ENCODE peak calls at places on chromosome 7, in seven cellular contexts. One of them, this sample, is unnamed.
A peak's percentile ranks its signal among the peaks of the same experiment; 100 is the strongest.

GRCh38 chr7:17150018-17150417 is 148.4 kb upstream of the AHR start:
- DNase-seq in GM06990: peak; percentile 57
- DNase-seq in CD8-positive, alpha-beta memory T cell: no peak
- DNase-seq in LNCaP clone FGC: no peak
- DNase-seq in left ventricle myocardium inferior: no peak
- DNase-seq in cardiac muscle cell: no peak
- DNase-seq in effector memory CD4-positive, alpha-beta T cell: no peak
- DNase-seq in this sample: no peak

GRCh38 chr7:48643420-48644013 is 280.8 kb upstream of the CDC14C start:
- DNase-seq in cardiac muscle cell: peak; percentile 49
- DNase-seq in left ventricle myocardium inferior: no peak
- DNase-seq in GM06990: no peak
- DNase-seq in LNCaP clone FGC: peak; percentile 4
- DNase-seq in effector memory CD4-positive, alpha-beta T cell: no peak
- DNase-seq in CD8-positive, alpha-beta memory T cell: no peak
- DNase-seq in this sample: no peak

GRCh38 chr7:40865441-40866233 is 730.8 kb downstream of the SUGCT start:
- DNase-seq in LNCaP clone FGC: no peak
- DNase-seq in left ventricle myocardium inferior: no peak
- DNase-seq in cardiac muscle cell: no peak
- DNase-seq in CD8-positive, alpha-beta memory T cell: no peak
- DNase-seq in GM06990: no peak
- DNase-seq in effector memory CD4-positive, alpha-beta T cell: no peak
- DNase-seq in this sample: no peak

GRCh38 chr7:44082541-44083207 is 344 bp upstream of the POLM start:
- DNase-seq in effector memory CD4-positive, alpha-beta T cell: peak; percentile 97
- DNase-seq in left ventricle myocardium inferior: peak; percentile 99
- DNase-seq in CD8-positive, alpha-beta memory T cell: peak; percentile 97
- DNase-seq in LNCaP clone FGC: peak; percentile 96
- DNase-seq in GM06990: no peak
- DNase-seq in cardiac muscle cell: peak; percentile 100
- DNase-seq in this sample: peak; percentile 99

GRCh38 chr7:95066736-95067530 is 159.5 kb downstream of the PPP1R9A start:
- DNase-seq in CD8-positive, alpha-beta memory T cell: no peak
- DNase-seq in LNCaP clone FGC: peak; percentile 56
- DNase-seq in effector memory CD4-positive, alpha-beta T cell: no peak
- DNase-seq in cardiac muscle cell: no peak
- DNase-seq in GM06990: no peak
- DNase-seq in left ventricle myocardium inferior: no peak
- DNase-seq in this sample: no peak

GRCh38 chr7:15577600-15577999 is 15.8 kb upstream of the AGMO start:
- DNase-seq in effector memory CD4-positive, alpha-beta T cell: no peak
- DNase-seq in GM06990: no peak
- DNase-seq in cardiac muscle cell: no peak
- DNase-seq in left ventricle myocardium inferior: no peak
- DNase-seq in CD8-positive, alpha-beta memory T cell: no peak
- DNase-seq in LNCaP clone FGC: no peak
- DNase-seq in this sample: no peak

GRCh38 chr7:139598642-139599041 is 75.2 kb downstream of the CLEC2L start:
- DNase-seq in left ventricle myocardium inferior: no peak
- DNase-seq in GM06990: no peak
- DNase-seq in LNCaP clone FGC: peak; percentile 81
- DNase-seq in cardiac muscle cell: no peak
- DNase-seq in CD8-positive, alpha-beta memory T cell: no peak
- DNase-seq in effector memory CD4-positive, alpha-beta T cell: no peak
- DNase-seq in this sample: no peak

GRCh38 chr7:4245866-4246470 is 436.1 kb upstream of the FOXK1 start:
- DNase-seq in cardiac muscle cell: no peak
- DNase-seq in GM06990: no peak
- DNase-seq in left ventricle myocardium inferior: no peak
- DNase-seq in LNCaP clone FGC: no peak
- DNase-seq in CD8-positive, alpha-beta memory T cell: no peak
- DNase-seq in effector memory CD4-positive, alpha-beta T cell: no peak
- DNase-seq in this sample: no peak

GRCh38 chr7:117780832-117781231 is 92.4 kb downstream of the CTTNBP2 start:
- DNase-seq in LNCaP clone FGC: no peak
- DNase-seq in GM06990: no peak
- DNase-seq in left ventricle myocardium inferior: no peak
- DNase-seq in cardiac muscle cell: no peak
- DNase-seq in effector memory CD4-positive, alpha-beta T cell: no peak
- DNase-seq in CD8-positive, alpha-beta memory T cell: no peak
- DNase-seq in this sample: no peak

GRCh38 chr7:37216156-37216839 is 232.4 kb downstream of the ELMO1 start:
- DNase-seq in cardiac muscle cell: no peak
- DNase-seq in CD8-positive, alpha-beta memory T cell: no peak
- DNase-seq in LNCaP clone FGC: no peak
- DNase-seq in left ventricle myocardium inferior: no peak
- DNase-seq in effector memory CD4-positive, alpha-beta T cell: no peak
- DNase-seq in GM06990: no peak
- DNase-seq in this sample: no peak

GRCh38 chr7:40219917-40220316 is 85.1 kb downstream of the SUGCT start:
- DNase-seq in LNCaP clone FGC: no peak
- DNase-seq in left ventricle myocardium inferior: no peak
- DNase-seq in GM06990: no peak
- DNase-seq in effector memory CD4-positive, alpha-beta T cell: no peak
- DNase-seq in cardiac muscle cell: no peak
- DNase-seq in CD8-positive, alpha-beta memory T cell: no peak
- DNase-seq in this sample: peak; percentile 76

GRCh38 chr7:120160166-120160565 is 112.8 kb upstream of the KCND2 start:
- DNase-seq in effector memory CD4-positive, alpha-beta T cell: no peak
- DNase-seq in CD8-positive, alpha-beta memory T cell: no peak
- DNase-seq in cardiac muscle cell: no peak
- DNase-seq in GM06990: no peak
- DNase-seq in LNCaP clone FGC: no peak
- DNase-seq in left ventricle myocardium inferior: no peak
- DNase-seq in this sample: no peak

GRCh38 chr7:85733163-85733915 is 546.5 kb upstream of the SEMA3D start:
- DNase-seq in LNCaP clone FGC: no peak
- DNase-seq in CD8-positive, alpha-beta memory T cell: no peak
- DNase-seq in effector memory CD4-positive, alpha-beta T cell: no peak
- DNase-seq in left ventricle myocardium inferior: no peak
- DNase-seq in GM06990: no peak
- DNase-seq in cardiac muscle cell: no peak
- DNase-seq in this sample: no peak

GRCh38 chr7:115013887-115014286 is 92.0 kb downstream of the MDFIC start:
- DNase-seq in LNCaP clone FGC: no peak
- DNase-seq in effector memory CD4-positive, alpha-beta T cell: no peak
- DNase-seq in cardiac muscle cell: no peak
- DNase-seq in left ventricle myocardium inferior: no peak
- DNase-seq in CD8-positive, alpha-beta memory T cell: no peak
- DNase-seq in GM06990: no peak
- DNase-seq in this sample: no peak

GRCh38 chr7:156458011-156458410 is 182.6 kb upstream of the RNF32 start:
- DNase-seq in LNCaP clone FGC: no peak
- DNase-seq in left ventricle myocardium inferior: no peak
- DNase-seq in CD8-positive, alpha-beta memory T cell: no peak
- DNase-seq in cardiac muscle cell: no peak
- DNase-seq in effector memory CD4-positive, alpha-beta T cell: no peak
- DNase-seq in GM06990: no peak
- DNase-seq in this sample: no peak

GRCh38 chr7:131826960-131827359 is 270.5 kb upstream of the PODXL start:
- DNase-seq in CD8-positive, alpha-beta memory T cell: no peak
- DNase-seq in GM06990: no peak
- DNase-seq in LNCaP clone FGC: no peak
- DNase-seq in left ventricle myocardium inferior: no peak
- DNase-seq in cardiac muscle cell: no peak
- DNase-seq in effector memory CD4-positive, alpha-beta T cell: no peak
- DNase-seq in this sample: peak; percentile 3

GRCh38 chr7:114922151-114922651 is 307 bp downstream of the MDFIC start:
- DNase-seq in GM06990: peak; percentile 81
- DNase-seq in cardiac muscle cell: peak; percentile 74
- DNase-seq in effector memory CD4-positive, alpha-beta T cell: peak; percentile 47
- DNase-seq in LNCaP clone FGC: no peak
- DNase-seq in left ventricle myocardium inferior: peak; percentile 64
- DNase-seq in CD8-positive, alpha-beta memory T cell: peak; percentile 54
- DNase-seq in this sample: peak; percentile 61

GRCh38 chr7:75691793-75692543 is 46.8 kb downstream of the HIP1 start:
- DNase-seq in cardiac muscle cell: no peak
- DNase-seq in LNCaP clone FGC: no peak
- DNase-seq in left ventricle myocardium inferior: no peak
- DNase-seq in effector memory CD4-positive, alpha-beta T cell: no peak
- DNase-seq in GM06990: no peak
- DNase-seq in CD8-positive, alpha-beta memory T cell: no peak
- DNase-seq in this sample: no peak

GRCh38 chr7:80666376-80666775 is 27.9 kb downstream of the CD36 start:
- DNase-seq in cardiac muscle cell: no peak
- DNase-seq in effector memory CD4-positive, alpha-beta T cell: no peak
- DNase-seq in CD8-positive, alpha-beta memory T cell: no peak
- DNase-seq in LNCaP clone FGC: no peak
- DNase-seq in left ventricle myocardium inferior: no peak
- DNase-seq in GM06990: no peak
- DNase-seq in this sample: no peak

DNA sequence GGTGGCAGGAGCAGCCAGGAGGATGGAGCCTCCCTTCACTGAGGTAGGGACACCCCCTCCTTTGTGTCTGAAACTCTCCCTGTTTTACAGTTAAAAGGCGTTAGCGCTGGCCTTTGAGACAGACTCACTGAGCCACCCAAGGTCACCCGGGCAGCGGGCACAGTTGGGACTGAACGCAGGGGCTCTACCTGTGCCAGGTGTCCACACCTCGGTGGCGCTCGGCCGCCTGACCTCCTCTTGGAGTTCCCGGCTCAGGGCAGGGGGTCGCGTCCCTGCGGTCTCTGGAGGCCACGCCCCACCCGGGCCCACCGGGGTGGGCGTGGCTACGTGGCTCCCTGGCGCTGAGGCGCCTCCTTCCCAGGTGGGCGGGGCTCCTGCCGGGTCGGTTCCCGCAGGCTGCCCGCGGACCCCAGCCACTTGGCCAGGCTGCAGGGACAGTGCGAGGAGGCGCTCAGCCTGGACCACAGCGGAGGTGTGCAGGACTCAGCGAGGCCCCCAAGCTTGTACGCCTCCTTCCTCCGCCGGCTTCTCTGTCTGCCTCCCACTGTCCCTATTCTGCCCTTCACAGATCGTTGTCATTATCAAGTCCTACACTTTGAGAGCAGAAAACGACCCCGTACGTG is 39.9 kb upstream of the LEP start:
- DNase-seq in effector memory CD4-positive, alpha-beta T cell: no peak
- DNase-seq in GM06990: no peak
- DNase-seq in left ventricle myocardium inferior: no peak
- DNase-seq in LNCaP clone FGC: no peak
- DNase-seq in CD8-positive, alpha-beta memory T cell: no peak
- DNase-seq in cardiac muscle cell: peak; percentile 63
- DNase-seq in this sample: no peak
- H3K4me3 ChIP-seq in effector memory CD4-positive, alpha-beta T cell: peak overlapping the region; percentile 15
- H3K4me3 ChIP-seq in GM06990: no peak overlapping the region
- H3K4me3 ChIP-seq in left ventricle myocardium inferior: peak overlapping the region; percentile 44
- H3K4me3 ChIP-seq in LNCaP clone FGC: no peak overlapping the region
- H3K4me3 ChIP-seq in CD8-positive, alpha-beta memory T cell: peak overlapping the region; percentile 27
- H3K4me3 ChIP-seq in cardiac muscle cell: peak overlapping the region; percentile 23
- H3K4me3 ChIP-seq in this sample: no peak overlapping the region

DNA sequence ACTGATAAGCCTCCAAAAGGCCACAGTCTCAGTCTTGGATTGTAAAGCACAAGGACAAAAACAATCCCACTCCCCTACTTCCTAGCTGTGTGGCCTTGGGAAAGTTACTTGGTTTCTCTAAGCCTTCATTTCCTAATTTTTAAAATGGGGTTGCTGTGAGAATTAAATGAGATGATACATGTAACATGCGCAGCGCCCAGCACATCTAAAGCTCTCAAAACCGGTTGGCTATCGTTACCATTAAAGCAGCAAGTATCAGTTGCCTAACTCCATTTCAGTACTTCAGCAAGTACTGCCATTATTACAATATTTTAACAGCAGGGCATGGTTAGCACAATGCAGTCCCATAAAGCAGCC is 1.9 kb downstream of the NRCAM start:
- DNase-seq in LNCaP clone FGC: no peak
- DNase-seq in CD8-positive, alpha-beta memory T cell: no peak
- DNase-seq in effector memory CD4-positive, alpha-beta T cell: no peak
- DNase-seq in left ventricle myocardium inferior: no peak
- DNase-seq in cardiac muscle cell: no peak
- DNase-seq in GM06990: no peak
- DNase-seq in this sample: no peak
- H3K4me3 ChIP-seq in LNCaP clone FGC: no peak overlapping the region
- H3K4me3 ChIP-seq in CD8-positive, alpha-beta memory T cell: no peak overlapping the region
- H3K4me3 ChIP-seq in effector memory CD4-positive, alpha-beta T cell: no peak overlapping the region
- H3K4me3 ChIP-seq in left ventricle myocardium inferior: peak overlapping the region; percentile 67
- H3K4me3 ChIP-seq in cardiac muscle cell: peak overlapping the region; percentile 34
- H3K4me3 ChIP-seq in GM06990: peak overlapping the region; percentile 61
- H3K4me3 ChIP-seq in this sample: no peak overlapping the region

DNA sequence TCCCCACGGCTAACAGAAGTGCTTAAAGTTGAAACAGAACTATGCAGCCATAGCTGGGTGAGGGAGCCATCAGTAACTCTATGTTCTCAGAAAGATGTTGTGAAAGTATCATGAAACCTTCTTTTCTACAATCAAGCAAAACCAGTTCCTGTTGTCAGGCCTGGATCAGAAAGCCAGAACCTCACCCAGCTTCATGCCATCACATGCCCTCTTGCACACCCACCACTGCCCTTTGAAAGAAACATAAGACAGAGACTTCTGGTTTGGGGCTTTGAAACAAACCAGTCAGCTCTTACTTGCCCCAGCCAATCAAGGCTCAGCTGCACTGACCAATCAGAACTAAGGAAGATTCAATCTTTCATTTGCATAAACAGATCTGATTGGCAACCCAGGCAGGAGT is 230.8 kb upstream of the FERD3L start:
- DNase-seq in GM06990: no peak
- DNase-seq in LNCaP clone FGC: no peak
- DNase-seq in cardiac muscle cell: no peak
- DNase-seq in effector memory CD4-positive, alpha-beta T cell: no peak
- DNase-seq in CD8-positive, alpha-beta memory T cell: no peak
- DNase-seq in left ventricle myocardium inferior: no peak
- DNase-seq in this sample: no peak
- H3K4me3 ChIP-seq in GM06990: no peak overlapping the region
- H3K4me3 ChIP-seq in LNCaP clone FGC: no peak overlapping the region
- H3K4me3 ChIP-seq in cardiac muscle cell: no peak overlapping the region
- H3K4me3 ChIP-seq in effector memory CD4-positive, alpha-beta T cell: no peak overlapping the region
- H3K4me3 ChIP-seq in CD8-positive, alpha-beta memory T cell: no peak overlapping the region
- H3K4me3 ChIP-seq in left ventricle myocardium inferior: no peak overlapping the region
- H3K4me3 ChIP-seq in this sample: no peak overlapping the region

DNA sequence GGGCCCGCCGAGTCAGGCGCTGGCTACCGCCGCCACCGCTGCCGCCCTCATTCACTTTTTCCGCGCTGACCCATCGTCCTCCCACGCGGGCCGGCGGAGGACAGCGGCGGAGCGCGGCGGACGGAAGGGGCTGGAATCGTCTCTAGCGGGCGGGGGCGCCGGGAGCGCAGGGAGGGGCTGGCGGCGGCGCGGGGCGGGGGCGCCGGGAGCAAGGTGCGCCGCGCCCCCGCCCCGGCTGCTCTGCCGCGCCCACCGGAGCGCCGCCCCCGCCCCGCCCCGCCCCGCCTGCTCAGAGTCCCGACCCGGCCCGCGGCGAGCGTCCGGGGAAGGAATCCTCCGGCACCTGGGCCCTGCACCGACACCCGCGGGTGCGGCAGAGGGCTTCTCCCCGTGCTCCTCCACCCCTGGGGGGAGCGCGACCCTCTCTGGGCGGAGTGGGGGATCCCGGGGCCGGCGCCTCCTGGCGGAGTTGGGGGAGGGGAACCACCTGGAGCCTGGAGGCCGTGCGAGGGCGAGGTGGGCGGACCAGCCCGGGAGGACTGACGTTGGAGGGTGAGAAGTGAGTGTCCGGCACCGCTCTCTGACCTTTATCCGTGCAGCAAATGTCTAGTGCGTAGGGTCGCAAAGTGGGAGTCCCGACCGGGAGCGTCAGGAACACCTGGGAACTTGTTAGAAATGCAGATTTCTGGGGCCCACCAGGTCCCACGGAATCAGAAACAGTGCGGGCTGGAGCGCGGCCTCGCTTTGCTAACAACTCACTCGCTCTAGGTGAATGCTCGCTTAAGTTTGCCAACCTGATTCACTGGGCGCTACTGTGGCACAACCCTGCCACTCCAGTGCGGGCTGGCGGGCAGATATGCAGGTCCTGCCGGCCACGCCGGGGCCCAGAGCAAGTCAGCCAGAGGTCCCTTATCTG is at the start of gene COBL:
- DNase-seq in LNCaP clone FGC: no peak
- DNase-seq in effector memory CD4-positive, alpha-beta T cell: no peak
- DNase-seq in CD8-positive, alpha-beta memory T cell: no peak
- DNase-seq in cardiac muscle cell: peak; percentile 52
- DNase-seq in left ventricle myocardium inferior: peak; percentile 29
- DNase-seq in GM06990: no peak
- DNase-seq in this sample: no peak
- H3K4me3 ChIP-seq in LNCaP clone FGC: peak within 1 kb of the TSS; percentile 88
- H3K4me3 ChIP-seq in effector memory CD4-positive, alpha-beta T cell: no peak within 1 kb of the TSS
- H3K4me3 ChIP-seq in CD8-positive, alpha-beta memory T cell: no peak within 1 kb of the TSS
- H3K4me3 ChIP-seq in cardiac muscle cell: peak within 1 kb of the TSS; percentile 65
- H3K4me3 ChIP-seq in left ventricle myocardium inferior: peak within 1 kb of the TSS; percentile 70
- H3K4me3 ChIP-seq in GM06990: no peak within 1 kb of the TSS
- H3K4me3 ChIP-seq in this sample: peak within 1 kb of the TSS; percentile 22

This sample was measured in AG10803.